ENCODE peak calls at places on chromosomes 16 and 17, in eight cellular contexts. One of them, this sample, is unnamed.

GRCh38 chr16:83906690-83907089 is 7.8 kb downstream of the MLYCD start:
- DNase-seq in HepG2: no peak
- DNase-seq in A549: no peak
- DNase-seq in WTC11: no peak
- DNase-seq in HCT116: no peak
- DNase-seq in SK-N-SH: no peak
- DNase-seq in K562: no peak
- DNase-seq in H1: no peak
- DNase-seq in this sample: no peak

GRCh38 chr17:40068917-40069750 is 6.4 kb downstream of the THRA start:
- DNase-seq in HepG2: no peak
- DNase-seq in A549: peak; percentile 82
- DNase-seq in WTC11: no peak
- DNase-seq in HCT116: no peak
- DNase-seq in SK-N-SH: peak; percentile 76
- DNase-seq in K562: peak; percentile 90
- DNase-seq in H1: no peak
- DNase-seq in this sample: peak; percentile 50

GRCh38 chr16:49351119-49351518 is 22.5 kb upstream of the C16orf78 start:
- DNase-seq in HepG2: no peak
- DNase-seq in A549: no peak
- DNase-seq in WTC11: no peak
- DNase-seq in HCT116: no peak
- DNase-seq in SK-N-SH: no peak
- DNase-seq in K562: no peak
- DNase-seq in H1: no peak
- DNase-seq in this sample: peak; percentile 13

GRCh38 chr17:6186998-6187397 is 116.8 kb downstream of the WSCD1 start:
- DNase-seq in HepG2: no peak
- DNase-seq in A549: no peak
- DNase-seq in WTC11: no peak
- DNase-seq in HCT116: no peak
- DNase-seq in SK-N-SH: no peak
- DNase-seq in K562: no peak
- DNase-seq in H1: no peak
- DNase-seq in this sample: no peak

GRCh38 chr16:55982597-55982996 is 107.4 kb upstream of the CES5A start:
- DNase-seq in HepG2: no peak
- DNase-seq in A549: no peak
- DNase-seq in WTC11: no peak
- DNase-seq in HCT116: no peak
- DNase-seq in SK-N-SH: no peak
- DNase-seq in K562: no peak
- DNase-seq in H1: no peak
- DNase-seq in this sample: no peak

GRCh38 chr17:21351366-21352065 is 24.6 kb upstream of the KCNJ12 start:
- DNase-seq in HepG2: no peak
- DNase-seq in A549: no peak
- DNase-seq in WTC11: no peak
- DNase-seq in HCT116: no peak
- DNase-seq in SK-N-SH: no peak
- DNase-seq in K562: no peak
- DNase-seq in H1: no peak
- DNase-seq in this sample: no peak

GRCh38 chr17:57073626-57074025 is 11.4 kb upstream of the AKAP1 start:
- DNase-seq in HepG2: no peak
- DNase-seq in A549: no peak
- DNase-seq in WTC11: no peak
- DNase-seq in HCT116: no peak
- DNase-seq in SK-N-SH: no peak
- DNase-seq in K562: no peak
- DNase-seq in H1: no peak
- DNase-seq in this sample: no peak

GRCh38 chr17:65231662-65232335 is 94.6 kb downstream of the RGS9 start:
- DNase-seq in HepG2: peak; percentile 70
- DNase-seq in A549: peak; percentile 76
- DNase-seq in WTC11: peak; percentile 73
- DNase-seq in HCT116: peak; percentile 74
- DNase-seq in SK-N-SH: peak; percentile 86
- DNase-seq in K562: peak; percentile 75
- DNase-seq in H1: peak; percentile 70
- DNase-seq in this sample: peak; percentile 65

GRCh38 chr17:10105513-10106001 is 92.8 kb downstream of the GAS7 start:
- DNase-seq in HepG2: no peak
- DNase-seq in A549: no peak
- DNase-seq in WTC11: no peak
- DNase-seq in HCT116: no peak
- DNase-seq in SK-N-SH: no peak
- DNase-seq in K562: no peak
- DNase-seq in H1: no peak
- DNase-seq in this sample: no peak

GRCh38 chr16:59573528-59574271 is 839.6 kb upstream of the GOT2 start:
- DNase-seq in HepG2: no peak
- DNase-seq in A549: peak; percentile 95
- DNase-seq in WTC11: no peak
- DNase-seq in HCT116: no peak
- DNase-seq in SK-N-SH: no peak
- DNase-seq in K562: no peak
- DNase-seq in H1: no peak
- DNase-seq in this sample: no peak

GRCh38 chr16:483351-484075 is 44.0 kb upstream of the CAPN15 start:
- DNase-seq in HepG2: no peak
- DNase-seq in A549: no peak
- DNase-seq in WTC11: no peak
- DNase-seq in HCT116: no peak
- DNase-seq in SK-N-SH: no peak
- DNase-seq in K562: peak; percentile 37
- DNase-seq in H1: no peak
- DNase-seq in this sample: no peak

GRCh38 chr16:19883296-19883951 is 1.2 kb downstream of the GPRC5B start:
- DNase-seq in HepG2: no peak
- DNase-seq in A549: no peak
- DNase-seq in WTC11: peak; percentile 51
- DNase-seq in HCT116: no peak
- DNase-seq in SK-N-SH: peak; percentile 60
- DNase-seq in K562: peak; percentile 51
- DNase-seq in H1: no peak
- DNase-seq in this sample: peak; percentile 22

GRCh38 chr17:50630524-50631194 is 4.0 kb upstream of the ABCC3 start:
- DNase-seq in HepG2: peak; percentile 52
- DNase-seq in A549: peak; percentile 66
- DNase-seq in WTC11: peak; percentile 79
- DNase-seq in HCT116: peak; percentile 59
- DNase-seq in SK-N-SH: peak; percentile 89
- DNase-seq in K562: no peak
- DNase-seq in H1: no peak
- DNase-seq in this sample: no peak

GRCh38 chr16:68087688-68088087 is 2.5 kb downstream of the NFATC3 start:
- DNase-seq in HepG2: no peak
- DNase-seq in A549: no peak
- DNase-seq in WTC11: no peak
- DNase-seq in HCT116: no peak
- DNase-seq in SK-N-SH: no peak
- DNase-seq in K562: no peak
- DNase-seq in H1: no peak
- DNase-seq in this sample: no peak

GRCh38 chr16:68086336-68086821 is 1.2 kb downstream of the NFATC3 start:
- DNase-seq in HepG2: peak; percentile 69
- DNase-seq in A549: peak; percentile 49
- DNase-seq in WTC11: no peak
- DNase-seq in HCT116: no peak
- DNase-seq in SK-N-SH: peak; percentile 39
- DNase-seq in K562: peak; percentile 65
- DNase-seq in H1: no peak
- DNase-seq in this sample: peak; percentile 56

GRCh38 chr16:68085259-68086071 is at the start of gene NFATC3:
- DNase-seq in HepG2: peak; percentile 96
- DNase-seq in A549: peak; percentile 97
- DNase-seq in WTC11: peak; percentile 98
- DNase-seq in HCT116: peak; percentile 86
- DNase-seq in SK-N-SH: peak; percentile 97
- DNase-seq in K562: peak; percentile 99
- DNase-seq in H1: peak; percentile 85
- DNase-seq in this sample: peak; percentile 99

GRCh38 chr16:68088130-68088972 is 3.2 kb downstream of the NFATC3 start:
- DNase-seq in HepG2: no peak
- DNase-seq in A549: no peak
- DNase-seq in WTC11: no peak
- DNase-seq in HCT116: no peak
- DNase-seq in SK-N-SH: no peak
- DNase-seq in K562: peak; percentile 40
- DNase-seq in H1: no peak
- DNase-seq in this sample: peak; percentile 23

DNA sequence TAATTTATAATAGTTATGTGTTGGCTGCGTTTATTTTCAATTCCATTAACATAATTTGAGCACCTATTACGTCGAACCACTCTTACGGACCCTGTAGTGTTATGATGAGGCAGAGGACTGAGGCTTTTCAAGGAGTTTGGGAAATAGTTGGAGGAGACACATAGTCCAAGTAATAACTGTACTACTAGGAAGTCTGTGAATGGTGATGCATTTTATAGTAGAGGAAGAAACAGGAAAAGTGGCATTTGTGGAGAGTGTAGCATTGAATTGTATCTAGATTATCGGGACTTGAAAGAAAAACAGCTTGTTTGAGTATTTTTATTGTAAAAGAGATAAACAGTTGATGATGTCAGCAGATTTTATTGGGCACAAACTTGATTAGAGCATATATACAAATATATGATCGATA is 1.7 kb downstream of the NFATC3 start:
- DNase-seq in HepG2: no peak
- DNase-seq in A549: no peak
- DNase-seq in WTC11: no peak
- DNase-seq in HCT116: no peak
- DNase-seq in SK-N-SH: no peak
- DNase-seq in K562: peak; percentile 33
- DNase-seq in H1: no peak
- DNase-seq in this sample: no peak
- TF ChIP-seq MAX in HepG2: no peak
- TF ChIP-seq MAX in A549: no peak
- TF ChIP-seq MAX in WTC11: no peak
- TF ChIP-seq MAX in HCT116: no peak
- TF ChIP-seq MAX in SK-N-SH: no peak
- TF ChIP-seq MAX in K562: no peak
- TF ChIP-seq MAX in H1: no peak
- TF ChIP-seq MAX in this sample: no peak

GRCh38 chr16:89408315-89408714 is 82.0 kb downstream of the ANKRD11 start:
- DNase-seq in HepG2: no peak
- DNase-seq in A549: no peak
- DNase-seq in WTC11: no peak
- DNase-seq in HCT116: no peak
- DNase-seq in SK-N-SH: no peak
- DNase-seq in K562: no peak
- DNase-seq in H1: no peak
- DNase-seq in this sample: no peak
- TF ChIP-seq MAX in HepG2: no peak
- TF ChIP-seq MAX in A549: no peak
- TF ChIP-seq MAX in WTC11: no peak
- TF ChIP-seq MAX in HCT116: no peak
- TF ChIP-seq MAX in SK-N-SH: no peak
- TF ChIP-seq MAX in K562: no peak
- TF ChIP-seq MAX in H1: no peak
- TF ChIP-seq MAX in this sample: no peak

GRCh38 chr17:76251478-76252039 is 11.3 kb upstream of the RNF157 start:
- DNase-seq in HepG2: peak; percentile 56
- DNase-seq in A549: no peak
- DNase-seq in WTC11: no peak
- DNase-seq in HCT116: no peak
- DNase-seq in SK-N-SH: no peak
- DNase-seq in K562: no peak
- DNase-seq in H1: no peak
- DNase-seq in this sample: no peak

GRCh38 chr17:76254275-76254674 is 10.9 kb upstream of the UBALD2 start:
- DNase-seq in HepG2: no peak
- DNase-seq in A549: no peak
- DNase-seq in WTC11: no peak
- DNase-seq in HCT116: no peak
- DNase-seq in SK-N-SH: no peak
- DNase-seq in K562: no peak
- DNase-seq in H1: no peak
- DNase-seq in this sample: no peak

GRCh38 chr17:76250141-76250540 is 9.8 kb upstream of the RNF157 start:
- DNase-seq in HepG2: no peak
- DNase-seq in A549: no peak
- DNase-seq in WTC11: no peak
- DNase-seq in HCT116: no peak
- DNase-seq in SK-N-SH: no peak
- DNase-seq in K562: no peak
- DNase-seq in H1: no peak
- DNase-seq in this sample: no peak

GRCh38 chr17:76255801-76256429 is 9.2 kb upstream of the UBALD2 start:
- DNase-seq in HepG2: no peak
- DNase-seq in A549: no peak
- DNase-seq in WTC11: no peak
- DNase-seq in HCT116: no peak
- DNase-seq in SK-N-SH: no peak
- DNase-seq in K562: no peak
- DNase-seq in H1: no peak
- DNase-seq in this sample: no peak

DNA sequence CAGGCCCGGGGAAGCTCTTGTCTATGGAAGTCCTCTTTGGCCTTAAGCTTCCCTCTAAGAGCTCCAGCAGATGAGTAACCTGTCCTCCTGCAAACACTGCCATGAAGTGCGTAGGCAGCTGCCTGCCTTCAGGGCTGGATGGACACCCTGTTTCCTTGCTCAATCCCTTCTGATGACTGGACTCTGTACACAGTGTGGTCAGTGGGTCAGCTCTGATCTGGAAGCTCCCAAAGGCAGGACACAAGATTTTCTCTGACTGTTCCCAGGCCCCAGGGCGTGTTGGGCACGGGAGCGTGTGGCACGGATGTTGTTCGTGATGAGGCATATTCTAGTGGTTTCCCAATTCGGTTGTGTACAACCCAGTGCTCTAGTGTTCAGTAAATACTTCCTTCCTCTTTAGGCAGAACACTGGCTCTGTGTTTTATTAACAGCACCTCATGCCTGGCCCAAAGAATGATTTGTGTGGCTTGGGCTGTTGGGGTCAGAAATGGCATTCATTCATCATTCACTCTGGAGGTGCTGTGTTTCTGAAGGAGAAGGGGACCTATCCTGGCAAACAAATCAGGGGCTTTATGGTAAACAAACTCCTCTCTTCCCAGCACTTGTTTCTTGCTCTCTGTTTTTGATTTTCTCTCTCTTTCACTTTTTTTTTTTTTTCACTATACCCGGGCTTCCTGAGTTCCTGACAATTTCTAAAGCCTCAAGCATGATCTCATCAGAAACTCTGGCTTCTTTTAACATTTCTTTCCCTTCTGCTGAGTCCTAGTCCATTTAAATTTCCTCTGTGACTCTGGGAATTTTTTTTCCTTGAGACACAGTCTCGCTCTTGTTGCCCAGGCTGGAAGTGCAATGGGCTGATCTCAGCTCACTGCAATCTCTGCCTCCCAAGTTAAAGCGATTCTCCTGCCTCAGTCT is 12.0 kb upstream of the RNF157 start:
- DNase-seq in HepG2: peak; percentile 94
- DNase-seq in A549: peak; percentile 88
- DNase-seq in WTC11: no peak
- DNase-seq in HCT116: no peak
- DNase-seq in SK-N-SH: no peak
- DNase-seq in K562: no peak
- DNase-seq in H1: no peak
- DNase-seq in this sample: peak; percentile 86
- TF ChIP-seq MAX in HepG2: peak; percentile 88
- TF ChIP-seq MAX in A549: peak; percentile 52
- TF ChIP-seq MAX in WTC11: no peak
- TF ChIP-seq MAX in HCT116: no peak
- TF ChIP-seq MAX in SK-N-SH: no peak
- TF ChIP-seq MAX in K562: no peak
- TF ChIP-seq MAX in H1: no peak
- TF ChIP-seq MAX in this sample: peak; percentile 73

GRCh38 chr17:67260051-67260987 is 15.3 kb upstream of the HELZ start:
- DNase-seq in HepG2: peak; percentile 77
- DNase-seq in A549: peak; percentile 48
- DNase-seq in WTC11: no peak
- DNase-seq in HCT116: no peak
- DNase-seq in SK-N-SH: no peak
- DNase-seq in K562: no peak
- DNase-seq in H1: no peak
- DNase-seq in this sample: peak; percentile 85
- TF ChIP-seq MAX in HepG2: no peak
- TF ChIP-seq MAX in A549: no peak
- TF ChIP-seq MAX in WTC11: no peak
- TF ChIP-seq MAX in HCT116: no peak
- TF ChIP-seq MAX in SK-N-SH: no peak
- TF ChIP-seq MAX in K562: no peak
- TF ChIP-seq MAX in H1: no peak
- TF ChIP-seq MAX in this sample: no peak

This sample was measured in NB4.